ENCODE peak calls at places on chromosomes 12 and 14, in six cellular contexts. V is neural progenitor cell, A is DND-41, I is HepG2, G is neuronal stem cell, W is fibroblast of lung. K is an unnamed sample. For H3K4me1, the result is how much of the 10 kb centered on the place peaks cover.

GRCh38 chr14:106058342-106058741 is 532.0 kb downstream of the TMEM121 start:
- DNase-seq in V (no peak), I (no peak), W (no peak), A (no peak), G (no peak), K (no peak)

GRCh38 chr14:76376001-76376404 is at the start of gene ESRRB:
- DNase-seq in I (no peak), A (no peak), W (peak), V (peak), G (peak), K (peak)

GRCh38 chr14:29320261-29320660 is 553.7 kb downstream of the FOXG1 start:
- DNase-seq in I (no peak), W (no peak), G (no peak), A (no peak), V (no peak), K (no peak)

GRCh38 chr12:25806271-25806670 is 152.2 kb upstream of the RASSF8 start:
- DNase-seq in W (peak), I (no peak), G (no peak), A (no peak), V (no peak), K (no peak)

GRCh38 chr14:69612014-69612758 is 790 bp downstream of the SUSD6 start:
- DNase-seq in W (peak), G (peak), I (no peak), A (peak), V (peak), K (no peak)

GRCh38 chr12:52813203-52813819 is 605 bp downstream of the KRT4 start:
- DNase-seq in A (no peak), I (no peak), V (no peak), G (no peak), W (no peak), K (no peak)

GRCh38 chr14:67949771-67950170 is 130.2 kb downstream of the RAD51B start:
- DNase-seq in I (no peak), A (no peak), G (no peak), V (no peak), W (no peak), K (no peak)

GRCh38 chr14:92589213-92589852 is 75.8 kb downstream of the RIN3 start:
- DNase-seq in V (peak), W (peak), I (peak), A (no peak), G (no peak), K (no peak)

GRCh38 chr12:46391630-46392029 is 19.1 kb upstream of the SLC38A2 start:
- DNase-seq in A (no peak), W (peak), G (no peak), I (no peak), V (no peak), K (no peak)

GRCh38 chr12:119229837-119230236 is 51.1 kb downstream of the HSPB8 start:
- DNase-seq in I (peak), A (peak), V (peak), W (peak), G (peak), K (peak)

GRCh38 chr12:45284096-45284901 is 68.4 kb downstream of the ANO6 start:
- DNase-seq in V (peak), W (peak), A (no peak), G (no peak), I (peak), K (no peak)

GRCh38 chr14:75579882-75580281 is 1.5 kb downstream of the FLVCR2 start:
- DNase-seq in G (no peak), W (peak), V (no peak), A (no peak), I (no peak), K (no peak)

GRCh38 chr14:65993103-65993502 is 493.1 kb upstream of the CCDC196 start:
- DNase-seq in V (no peak), W (no peak), G (no peak), A (peak), I (no peak), K (no peak)

GRCh38 chr12:94386422-94386821 is 73.2 kb downstream of the CEP83 start:
- DNase-seq in G (no peak), W (peak), I (peak), V (no peak), A (no peak), K (no peak)

GRCh38 chr12:131905081-131905639 is 10.7 kb downstream of the ULK1 start:
- DNase-seq in G (no peak), A (peak), I (no peak), W (no peak), V (no peak), K (no peak)

GRCh38 chr14:59688224-59689170 is 111.9 kb upstream of the CCDC175 start:
- DNase-seq in A (peak), W (peak), V (peak), I (peak), G (peak), K (peak)

GRCh38 chr12:2752676-2753371 is 41.9 kb upstream of the FKBP4 start:
- DNase-seq in G (peak), I (peak), V (peak), A (peak), W (peak), K (peak)

GRCh38 chr12:48980953-48981756 is 3.0 kb downstream of the WNT1 start:
- DNase-seq in W (no peak), G (no peak), A (no peak), V (peak), I (no peak), K (no peak)

GRCh38 chr12:47017901-47018479 is 61.4 kb upstream of the PCED1B start:
- DNase-seq in G (no peak), I (no peak), W (no peak), V (no peak), A (no peak), K (no peak)

GRCh38 chr14:102594514-102595175 is 2.2 kb downstream of the RCOR1 start:
- DNase-seq in G (no peak), W (peak), A (peak), I (peak), V (peak), K (peak)

GRCh38 chr12:22130671-22131070 is 84.7 kb downstream of the CMAS start:
- DNase-seq in G (no peak), W (no peak), I (no peak), A (no peak), V (no peak), K (no peak)
- H3K27ac ChIP-seq in G (no peak), W (no peak), I (no peak), A (no peak), V (no peak), K (no peak)

GRCh38 chr14:28196878-28197277 is 569.7 kb upstream of the FOXG1 start:
- DNase-seq in W (no peak), G (no peak), A (no peak), V (no peak), I (no peak), K (no peak)
- H3K4me1 ChIP-seq in W (under half), G (under half), A (under half), V (under half), I (under half), K (under half)

GRCh38 chr12:14974633-14975032 is 1.8 kb downstream of the PDE6H start:
- DNase-seq in W (no peak), A (no peak), I (no peak), G (no peak), V (no peak), K (no peak)
- H3K27ac ChIP-seq in W (no peak), A (no peak), I (no peak), G (no peak), V (no peak), K (no peak)

GRCh38 chr12:8037046-8037663 is 4.6 kb downstream of the FOXJ2 start:
- DNase-seq in A (no peak), V (no peak), W (no peak), G (no peak), I (no peak), K (no peak)

GRCh38 chr12:8037947-8038346 is 5.4 kb downstream of the FOXJ2 start:
- DNase-seq in I (no peak), V (no peak), G (no peak), A (no peak), W (no peak), K (no peak)

GRCh38 chr12:8036366-8036765 is 3.9 kb downstream of the FOXJ2 start:
- DNase-seq in V (no peak), I (no peak), A (no peak), W (no peak), G (no peak), K (no peak)

GRCh38 chr12:8035440-8036010 is 3.0 kb downstream of the FOXJ2 start:
- DNase-seq in G (no peak), W (no peak), A (no peak), I (no peak), V (no peak), K (no peak)

GRCh38 chr12:8038659-8039114 is 6.2 kb downstream of the FOXJ2 start:
- DNase-seq in A (peak), G (peak), V (peak), W (peak), I (no peak), K (no peak)
- H3K4me1 ChIP-seq in A (half or more), G (under half), V (under half), W (under half), I (half or more), K (under half)

DNA sequence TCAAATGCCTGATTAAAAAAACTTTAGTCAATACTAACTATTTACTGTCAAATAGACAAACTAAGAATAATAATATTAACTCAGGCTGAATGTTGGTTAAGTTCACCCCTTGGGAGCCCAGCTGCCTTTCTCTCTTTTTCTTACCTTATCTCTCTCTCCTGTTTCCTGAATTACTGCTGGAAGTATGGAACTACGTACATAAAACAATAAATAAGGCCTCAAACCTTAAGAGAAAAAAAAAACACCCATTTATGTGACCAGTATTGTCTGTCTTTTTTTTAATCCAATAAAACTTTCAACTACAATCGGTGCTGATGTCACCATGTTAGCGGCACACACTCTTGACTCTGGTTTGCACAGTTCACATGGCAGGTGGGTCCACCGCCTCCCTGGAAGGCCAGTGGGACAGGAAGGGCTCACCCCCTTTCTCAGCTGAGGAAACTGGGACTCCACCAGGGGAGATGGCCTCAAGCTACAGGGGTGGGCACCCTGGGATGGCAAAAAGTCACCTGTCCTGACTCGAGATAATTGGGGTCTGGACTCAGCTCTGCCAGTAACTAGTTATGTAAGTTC is 21.3 kb downstream of the BCL11B start:
- DNase-seq in G (no peak), V (no peak), A (no peak), W (no peak), I (no peak), K (no peak)
- H3K27ac ChIP-seq in G (no peak), V (no peak), A (no peak), W (no peak), I (no peak), K (no peak)

K was measured in HCT116.